ENCODE peak calls at places on chromosomes 12 and 14, in five cellular contexts. F is lung microvascular endothelial cell; B is SJSA1; P is transverse colon; N is stimulated activated CD4-positive, alpha-beta T cell treated with anti-CD3 and anti-CD28 coated beads, Interleukin-2, amount 100 ng/mL, for 48 hours. O is an unnamed sample.

GRCh38 chr12:49877066-49877465 is 26.6 kb downstream of the FAIM2 start:
- DNase-seq in F (no peak), B (no peak), P (no peak), N (no peak), O (no peak)

GRCh38 chr12:31228811-31229792 is 96.8 kb downstream of the SINHCAF start:
- DNase-seq in F (no peak), B (peak; percentile 34), P (peak; percentile 72), N (no peak), O (no peak)

GRCh38 chr14:60643443-60644402 is 5.6 kb downstream of the SIX1 start:
- DNase-seq in F (no peak), B (no peak), P (no peak), N (no peak), O (no peak)

GRCh38 chr12:100986595-100987547 is 192.3 kb downstream of the ANO4 start:
- DNase-seq in F (no peak), B (no peak), P (no peak), N (no peak), O (no peak)

GRCh38 chr14:76720382-76720813 is 40.9 kb upstream of the VASH1 start:
- DNase-seq in F (peak; percentile 88), B (no peak), P (peak; percentile 36), N (no peak), O (no peak)

GRCh38 chr14:50677527-50678063 is 9.5 kb upstream of the SAV1 start:
- DNase-seq in F (peak; percentile 73), B (no peak), P (no peak), N (no peak), O (no peak)

GRCh38 chr12:105861232-105861631 is 277.5 kb downstream of the NUAK1 start:
- DNase-seq in F (no peak), B (no peak), P (no peak), N (no peak), O (no peak)

GRCh38 chr14:73457935-73458218 is 469 bp downstream of the NUMB start:
- DNase-seq in F (no peak), B (peak; percentile 41), P (peak; percentile 58), N (no peak), O (no peak)

GRCh38 chr14:97061714-97062113 is 264.5 kb downstream of the VRK1 start:
- DNase-seq in F (no peak), B (no peak), P (no peak), N (no peak), O (no peak)

GRCh38 chr12:78208106-78208505 is 377.4 kb downstream of the NAV3 start:
- DNase-seq in F (no peak), B (no peak), P (no peak), N (no peak), O (no peak)

GRCh38 chr12:74889563-74890236 is 319.9 kb downstream of the KCNC2 start:
- DNase-seq in F (peak; percentile 75), B (no peak), P (no peak), N (no peak), O (no peak)

GRCh38 chr14:54117401-54117800 is 160.8 kb upstream of the BMP4 start:
- DNase-seq in F (peak; percentile 29), B (no peak), P (no peak), N (no peak), O (no peak)

GRCh38 chr12:8493084-8493483 is 20.2 kb upstream of the CLEC4D start:
- DNase-seq in F (no peak), B (no peak), P (no peak), N (peak; percentile 37), O (no peak)

GRCh38 chr14:53865716-53866115 is 90.9 kb downstream of the BMP4 start:
- DNase-seq in F (no peak), B (no peak), P (no peak), N (no peak), O (no peak)

GRCh38 chr14:104323551-104324175 is 185.3 kb downstream of the KIF26A start:
- DNase-seq in F (no peak), B (peak; percentile 27), P (no peak), N (no peak), O (no peak)

GRCh38 chr12:15774819-15775218 is 14.4 kb downstream of the EPS8 start:
- DNase-seq in F (no peak), B (no peak), P (no peak), N (no peak), O (no peak)

GRCh38 chr14:67186789-67187188 is 2.5 kb upstream of the GARIN2 start:
- DNase-seq in F (peak; percentile 10), B (no peak), P (peak; percentile 14), N (no peak), O (no peak)

GRCh38 chr12:27462151-27462694 is 15.7 kb downstream of the SMCO2 start:
- DNase-seq in F (peak; percentile 93), B (no peak), P (no peak), N (no peak), O (no peak)

GRCh38 chr14:29735459-29735858 is 192.2 kb downstream of the PRKD1 start:
- DNase-seq in F (no peak), B (no peak), P (no peak), N (no peak), O (no peak)

GRCh38 chr12:11839093-11839641 is 189.7 kb downstream of the ETV6 start:
- DNase-seq in F (peak; percentile 92), B (no peak), P (peak; percentile 42), N (no peak), O (no peak)